ENCODE peak calls at places on chromosomes 3 and 15, in six cellular contexts. L is neuronal stem cell, H is IMR-90, W is H9, D is trophoblast cell, X is H1. Y is an unnamed sample.

GRCh38 chr15:75029378-75030022 is 6.1 kb downstream of the PPCDC start:
- DNase-seq in D (peak; percentile 79), X (peak; percentile 98), W (peak; percentile 88), L (peak; percentile 86), H (peak; percentile 79), Y (peak; percentile 85)

GRCh38 chr15:56208641-56209155 is 35.0 kb downstream of the RFX7 start:
- DNase-seq in W (no peak), X (no peak), D (no peak), H (peak; percentile 23), L (no peak), Y (no peak)

GRCh38 chr3:19149388-19149787 is 1.1 kb downstream of the KCNH8 start:
- DNase-seq in H (no peak), L (peak; percentile 63), X (peak; percentile 68), D (no peak), W (peak; percentile 56), Y (peak; percentile 24)

GRCh38 chr3:118813472-118813871 is 221.2 kb downstream of the IGSF11 start:
- DNase-seq in D (no peak), W (no peak), H (no peak), X (no peak), L (no peak), Y (no peak)

GRCh38 chr15:51103330-51103729 is 8.6 kb upstream of the TNFAIP8L3 start:
- DNase-seq in H (peak; percentile 89), X (no peak), D (no peak), W (no peak), L (no peak), Y (peak; percentile 76)

GRCh38 chr3:143121240-143122088 is 1.9 kb downstream of the CHST2 start:
- DNase-seq in H (peak; percentile 55), L (peak; percentile 26), W (peak; percentile 80), D (no peak), X (peak; percentile 82), Y (peak; percentile 72)

GRCh38 chr3:10224794-10225660 is 23.2 kb upstream of the TATDN2 start:
- DNase-seq in H (peak; percentile 66), D (peak; percentile 54), W (peak; percentile 78), X (peak; percentile 72), L (peak; percentile 35), Y (peak; percentile 73)

GRCh38 chr3:188316723-188317070 is 162.7 kb downstream of the LPP start:
- DNase-seq in H (no peak), L (no peak), X (no peak), W (no peak), D (peak; percentile 86), Y (no peak)

GRCh38 chr3:28667646-28668376 is 319.2 kb upstream of the AZI2 start:
- DNase-seq in D (peak; percentile 69), W (peak; percentile 80), X (peak; percentile 82), H (peak; percentile 52), L (peak; percentile 76), Y (peak; percentile 66)

GRCh38 chr15:40593588-40594428 is at the start of gene KNL1:
- DNase-seq in W (peak; percentile 91), H (peak; percentile 90), D (peak; percentile 94), X (peak; percentile 98), L (peak; percentile 99), Y (peak; percentile 96)
- H3K4ac ChIP-seq in W (no peak within 1 kb of the TSS), H (peak within 1 kb of the TSS; percentile 97), D (no peak within 1 kb of the TSS), X (no peak within 1 kb of the TSS), L (no peak within 1 kb of the TSS), Y (no peak within 1 kb of the TSS)

GRCh38 chr3:194727435-194728128 is 41.9 kb downstream of the FAM43A start:
- DNase-seq in H (peak; percentile 80), L (no peak), W (no peak), X (no peak), D (no peak), Y (peak; percentile 88)
- H3K14ac ChIP-seq in H (no peak overlapping the region), L (no peak overlapping the region), W (no peak overlapping the region), X (no peak overlapping the region), D (no peak overlapping the region), Y (no peak overlapping the region)

GRCh38 chr15:58114388-58114787 is 23.8 kb upstream of the AQP9 start:
- DNase-seq in X (no peak), W (no peak), H (no peak), D (no peak), L (no peak), Y (no peak)

GRCh38 chr15:58117619-58118018 is 20.6 kb upstream of the AQP9 start:
- DNase-seq in X (no peak), H (no peak), D (no peak), W (no peak), L (no peak), Y (no peak)

GRCh38 chr15:58115692-58116091 is 22.5 kb upstream of the AQP9 start:
- DNase-seq in X (no peak), L (no peak), H (no peak), W (no peak), D (peak; percentile 10), Y (peak; percentile 1)

GRCh38 chr15:58111718-58112104 is 26.5 kb upstream of the AQP9 start:
- DNase-seq in L (no peak), H (no peak), X (no peak), W (no peak), D (no peak), Y (no peak)

GRCh38 chr15:58114812-58115211 is 23.4 kb upstream of the AQP9 start:
- DNase-seq in D (peak; percentile 12), L (no peak), W (no peak), X (no peak), H (no peak), Y (no peak)
- H3K4me1 ChIP-seq in D (no peaks in the 10 kb centered on the region), L (no peaks in the 10 kb centered on the region), W (peaks cover 2% of the 10 kb centered on the region), X (peaks cover 3% of the 10 kb centered on the region), H (no peaks in the 10 kb centered on the region), Y (no peaks in the 10 kb centered on the region)

GRCh38 chr3:5120446-5120845 is 1.6 kb upstream of the ARL8B start:
- DNase-seq in W (no peak), D (peak; percentile 51), L (no peak), X (no peak), H (no peak), Y (no peak)

GRCh38 chr3:5123937-5124336 is 1.8 kb downstream of the ARL8B start:
- DNase-seq in X (no peak), W (no peak), H (no peak), D (peak; percentile 79), L (no peak), Y (no peak)

GRCh38 chr3:5122741-5123706 is 932 bp downstream of the ARL8B start:
- DNase-seq in X (peak; percentile 67), W (peak; percentile 31), L (peak; percentile 48), H (peak; percentile 67), D (peak; percentile 84), Y (peak; percentile 86)

GRCh38 chr3:5126586-5126985 is 4.5 kb downstream of the ARL8B start:
- DNase-seq in H (peak; percentile 12), L (no peak), X (no peak), W (no peak), D (no peak), Y (peak; percentile 80)

GRCh38 chr3:5122030-5122740 is at the start of gene ARL8B:
- DNase-seq in H (peak; percentile 83), L (peak; percentile 74), X (peak; percentile 94), D (peak; percentile 91), W (peak; percentile 85), Y (peak; percentile 90)
- H3K4ac ChIP-seq in H (peak within 1 kb of the TSS; percentile 64), L (peak within 1 kb of the TSS; percentile 11), X (no peak within 1 kb of the TSS), D (peak within 1 kb of the TSS; percentile 100), W (no peak within 1 kb of the TSS), Y (peak within 1 kb of the TSS; percentile 96)

DNA sequence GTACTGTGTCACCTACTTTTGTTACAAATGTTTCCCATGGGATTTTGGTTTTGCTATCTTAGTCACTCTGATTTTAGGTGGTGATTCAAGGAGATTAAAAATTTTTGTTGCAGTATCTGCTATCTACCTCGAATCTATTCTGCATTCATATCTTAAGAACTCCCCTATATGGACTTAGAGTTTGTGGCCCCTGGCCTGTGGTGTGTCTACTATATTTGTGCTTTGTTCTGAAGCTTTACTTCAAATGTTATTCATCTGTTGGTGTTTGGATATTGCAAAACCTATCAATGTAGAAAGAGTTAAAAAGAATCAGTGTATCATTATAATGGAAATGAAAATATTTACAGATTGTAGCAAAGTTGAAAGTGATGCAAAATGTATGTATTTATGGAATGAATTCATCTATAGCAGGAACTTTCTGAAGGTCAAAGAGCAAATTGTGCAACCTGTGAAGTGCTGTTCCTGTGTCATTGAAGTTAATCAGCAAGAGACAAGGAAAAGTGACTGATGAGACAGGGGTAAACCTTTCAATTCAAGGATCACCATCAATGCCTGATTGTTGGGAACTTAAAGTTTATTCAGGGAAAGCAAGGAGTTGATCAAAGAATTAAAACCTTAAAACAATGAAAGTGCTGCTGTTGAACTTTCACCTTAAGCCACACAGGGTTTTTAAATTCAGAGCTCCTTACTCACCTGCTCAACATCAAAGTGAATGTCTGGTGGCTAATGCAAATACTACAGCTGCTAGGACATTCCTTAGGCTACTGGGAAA is 71.0 kb downstream of the SLMAP start:
- DNase-seq in L (no peak), X (no peak), W (no peak), D (peak; percentile 5), H (no peak), Y (no peak)
- H3K14ac ChIP-seq in L (no peak overlapping the region), X (no peak overlapping the region), W (no peak overlapping the region), D (no peak overlapping the region), H (no peak overlapping the region), Y (no peak overlapping the region)

GRCh38 chr3:102223139-102223538 is 211.7 kb upstream of the ZPLD1 start:
- DNase-seq in W (no peak), H (no peak), X (no peak), D (no peak), L (no peak), Y (no peak)
- H3K4me1 ChIP-seq in W (no peaks in the 10 kb centered on the region), H (no peaks in the 10 kb centered on the region), X (no peaks in the 10 kb centered on the region), D (no peaks in the 10 kb centered on the region), L (no peaks in the 10 kb centered on the region), Y (no peaks in the 10 kb centered on the region)

GRCh38 chr15:39888809-39889208 is 31.3 kb downstream of the GPR176 start:
- DNase-seq in X (no peak), W (no peak), H (no peak), L (no peak), D (peak; percentile 48), Y (no peak)

GRCh38 chr15:39887832-39888231 is 32.2 kb downstream of the GPR176 start:
- DNase-seq in L (no peak), H (peak; percentile 50), D (no peak), X (no peak), W (peak; percentile 47), Y (peak; percentile 69)

GRCh38 chr15:39886418-39886817 is 33.6 kb downstream of the GPR176 start:
- DNase-seq in W (no peak), L (no peak), D (no peak), H (no peak), X (no peak), Y (no peak)

GRCh38 chr15:39888243-39888642 is 31.8 kb downstream of the GPR176 start:
- DNase-seq in D (no peak), W (no peak), H (no peak), L (no peak), X (no peak), Y (peak; percentile 30)

GRCh38 chr15:39887211-39887610 is 32.9 kb downstream of the GPR176 start:
- DNase-seq in L (no peak), H (no peak), X (no peak), W (peak; percentile 83), D (no peak), Y (no peak)
- H3K4ac ChIP-seq in L (no peak overlapping the region), H (no peak overlapping the region), X (no peak overlapping the region), W (no peak overlapping the region), D (no peak overlapping the region), Y (no peak overlapping the region)

GRCh38 chr3:182115328-182116045 is 403.8 kb downstream of the SOX2 start:
- DNase-seq in H (no peak), X (no peak), L (no peak), D (no peak), W (no peak), Y (no peak)
- H3K14ac ChIP-seq in H (no peak overlapping the region), X (no peak overlapping the region), L (no peak overlapping the region), D (no peak overlapping the region), W (no peak overlapping the region), Y (no peak overlapping the region)

GRCh38 chr3:53167418-53168174 is 6.6 kb downstream of the PRKCD start:
- DNase-seq in X (no peak), L (no peak), W (no peak), H (no peak), D (no peak), Y (no peak)
- H3K4me1 ChIP-seq in X (peaks cover 4% of the 10 kb centered on the region), L (peaks cover 45% of the 10 kb centered on the region), W (peaks cover 8% of the 10 kb centered on the region), H (peaks cover 13% of the 10 kb centered on the region), D (peaks cover 25% of the 10 kb centered on the region), Y (peaks cover 51% of the 10 kb centered on the region)

Y was measured in mesenchymal stem cell.